ENCODE peak calls at places on chromosomes 12 and 14, in seven cellular contexts. One of them, this sample, is unnamed.

GRCh38 chr12:100574262-100575074 is 984 bp downstream of the GAS2L3 start:
- DNase-seq in neural progenitor cell: peak; percentile 45
- DNase-seq in GM23248: peak; percentile 51
- DNase-seq in heart right ventricle: peak; percentile 15
- DNase-seq in stomach: no peak
- DNase-seq in endodermal cell: peak; percentile 78
- DNase-seq in A549: peak; percentile 10
- DNase-seq in this sample: no peak

GRCh38 chr12:124847113-124847512 is 16.6 kb downstream of the SCARB1 start:
- DNase-seq in heart right ventricle: peak; percentile 61
- DNase-seq in endodermal cell: no peak
- DNase-seq in A549: no peak
- DNase-seq in GM23248: no peak
- DNase-seq in neural progenitor cell: no peak
- DNase-seq in stomach: peak; percentile 66
- DNase-seq in this sample: no peak

GRCh38 chr12:87687362-87687761 is 341.8 kb downstream of the C12orf50 start:
- DNase-seq in stomach: no peak
- DNase-seq in heart right ventricle: no peak
- DNase-seq in neural progenitor cell: no peak
- DNase-seq in endodermal cell: peak; percentile 69
- DNase-seq in GM23248: peak; percentile 27
- DNase-seq in A549: peak; percentile 50
- DNase-seq in this sample: peak; percentile 66

GRCh38 chr14:91154851-91155625 is 41.2 kb downstream of the DGLUCY start:
- DNase-seq in heart right ventricle: no peak
- DNase-seq in GM23248: peak; percentile 64
- DNase-seq in neural progenitor cell: no peak
- DNase-seq in endodermal cell: no peak
- DNase-seq in stomach: peak; percentile 64
- DNase-seq in A549: peak; percentile 30
- DNase-seq in this sample: peak; percentile 23

GRCh38 chr14:34301107-34301734 is 160.8 kb downstream of the SPTSSA start:
- DNase-seq in neural progenitor cell: peak; percentile 77
- DNase-seq in GM23248: peak; percentile 65
- DNase-seq in endodermal cell: peak; percentile 57
- DNase-seq in A549: peak; percentile 59
- DNase-seq in stomach: no peak
- DNase-seq in heart right ventricle: no peak
- DNase-seq in this sample: peak; percentile 26

GRCh38 chr12:51449569-51450246 is 25.1 kb downstream of the SLC4A8 start:
- DNase-seq in neural progenitor cell: no peak
- DNase-seq in stomach: no peak
- DNase-seq in endodermal cell: no peak
- DNase-seq in heart right ventricle: no peak
- DNase-seq in GM23248: peak; percentile 37
- DNase-seq in A549: no peak
- DNase-seq in this sample: no peak

GRCh38 chr14:96263347-96264199 is 7.6 kb downstream of the BDKRB1 start:
- DNase-seq in GM23248: no peak
- DNase-seq in endodermal cell: no peak
- DNase-seq in neural progenitor cell: no peak
- DNase-seq in heart right ventricle: no peak
- DNase-seq in A549: no peak
- DNase-seq in stomach: no peak
- DNase-seq in this sample: no peak

GRCh38 chr14:73680821-73681220 is 33.4 kb downstream of the PNMA1 start:
- DNase-seq in A549: no peak
- DNase-seq in GM23248: no peak
- DNase-seq in neural progenitor cell: no peak
- DNase-seq in heart right ventricle: no peak
- DNase-seq in stomach: no peak
- DNase-seq in endodermal cell: no peak
- DNase-seq in this sample: no peak

GRCh38 chr12:65656904-65657351 is 167.4 kb upstream of the HMGA2 start:
- DNase-seq in heart right ventricle: no peak
- DNase-seq in stomach: no peak
- DNase-seq in neural progenitor cell: no peak
- DNase-seq in endodermal cell: no peak
- DNase-seq in GM23248: peak; percentile 96
- DNase-seq in A549: peak; percentile 66
- DNase-seq in this sample: peak; percentile 92

GRCh38 chr12:116313194-116313910 is 35.9 kb upstream of the MED13L start:
- DNase-seq in neural progenitor cell: no peak
- DNase-seq in stomach: no peak
- DNase-seq in heart right ventricle: no peak
- DNase-seq in endodermal cell: no peak
- DNase-seq in GM23248: no peak
- DNase-seq in A549: no peak
- DNase-seq in this sample: no peak

GRCh38 chr12:58491296-58491695 is 429.0 kb downstream of the LRIG3 start:
- DNase-seq in endodermal cell: no peak
- DNase-seq in GM23248: peak; percentile 74
- DNase-seq in A549: no peak
- DNase-seq in heart right ventricle: no peak
- DNase-seq in stomach: no peak
- DNase-seq in neural progenitor cell: no peak
- DNase-seq in this sample: no peak

GRCh38 chr14:50533314-50533705 is 941 bp upstream of the MAP4K5 start:
- DNase-seq in stomach: no peak
- DNase-seq in heart right ventricle: no peak
- DNase-seq in neural progenitor cell: no peak
- DNase-seq in A549: no peak
- DNase-seq in GM23248: no peak
- DNase-seq in endodermal cell: no peak
- DNase-seq in this sample: no peak

GRCh38 chr12:24903305-24904088 is 45.4 kb downstream of the BCAT1 start:
- DNase-seq in heart right ventricle: no peak
- DNase-seq in A549: no peak
- DNase-seq in GM23248: peak; percentile 53
- DNase-seq in neural progenitor cell: peak; percentile 43
- DNase-seq in endodermal cell: no peak
- DNase-seq in stomach: no peak
- DNase-seq in this sample: no peak

GRCh38 chr12:125092872-125093680 is 27.8 kb downstream of the AACS start:
- DNase-seq in GM23248: peak; percentile 78
- DNase-seq in endodermal cell: peak; percentile 71
- DNase-seq in stomach: peak; percentile 60
- DNase-seq in heart right ventricle: peak; percentile 42
- DNase-seq in neural progenitor cell: peak; percentile 38
- DNase-seq in A549: peak; percentile 63
- DNase-seq in this sample: no peak

GRCh38 chr14:105411017-105411941 is 8.3 kb upstream of the MTA1 start:
- DNase-seq in heart right ventricle: no peak
- DNase-seq in endodermal cell: peak; percentile 81
- DNase-seq in GM23248: peak; percentile 79
- DNase-seq in stomach: peak; percentile 60
- DNase-seq in A549: no peak
- DNase-seq in neural progenitor cell: peak; percentile 70
- DNase-seq in this sample: peak; percentile 43

GRCh38 chr14:23640524-23641141 is 4.5 kb downstream of the DHRS2 start:
- DNase-seq in endodermal cell: peak; percentile 53
- DNase-seq in GM23248: peak; percentile 63
- DNase-seq in neural progenitor cell: no peak
- DNase-seq in heart right ventricle: peak; percentile 52
- DNase-seq in A549: no peak
- DNase-seq in stomach: no peak
- DNase-seq in this sample: no peak

GRCh38 chr12:95218852-95219171 is 1.2 kb downstream of the VEZT start:
- DNase-seq in stomach: no peak
- DNase-seq in A549: peak; percentile 51
- DNase-seq in heart right ventricle: no peak
- DNase-seq in GM23248: peak; percentile 37
- DNase-seq in endodermal cell: no peak
- DNase-seq in neural progenitor cell: peak; percentile 15
- DNase-seq in this sample: no peak

GRCh38 chr14:75223664-75224154 is 47.3 kb upstream of the TMED10 start:
- DNase-seq in endodermal cell: peak; percentile 85
- DNase-seq in GM23248: peak; percentile 10
- DNase-seq in stomach: no peak
- DNase-seq in heart right ventricle: no peak
- DNase-seq in A549: no peak
- DNase-seq in neural progenitor cell: peak; percentile 79
- DNase-seq in this sample: no peak

GRCh38 chr14:65860956-65861631 is 448.6 kb downstream of the FUT8 start:
- DNase-seq in endodermal cell: no peak
- DNase-seq in A549: no peak
- DNase-seq in neural progenitor cell: no peak
- DNase-seq in stomach: no peak
- DNase-seq in GM23248: no peak
- DNase-seq in heart right ventricle: no peak
- DNase-seq in this sample: no peak

GRCh38 chr12:25775968-25776367 is 182.5 kb upstream of the RASSF8 start:
- DNase-seq in endodermal cell: peak; percentile 50
- DNase-seq in neural progenitor cell: no peak
- DNase-seq in stomach: no peak
- DNase-seq in A549: no peak
- DNase-seq in GM23248: peak; percentile 87
- DNase-seq in heart right ventricle: no peak
- DNase-seq in this sample: no peak

GRCh38 chr12:16524378-16524777 is 81.6 kb downstream of the LMO3 start:
- DNase-seq in heart right ventricle: no peak
- DNase-seq in stomach: no peak
- DNase-seq in A549: no peak
- DNase-seq in neural progenitor cell: no peak
- DNase-seq in endodermal cell: no peak
- DNase-seq in GM23248: peak; percentile 4
- DNase-seq in this sample: no peak

GRCh38 chr12:24881227-24881626 is 67.7 kb downstream of the BCAT1 start:
- DNase-seq in endodermal cell: no peak
- DNase-seq in GM23248: no peak
- DNase-seq in neural progenitor cell: no peak
- DNase-seq in A549: no peak
- DNase-seq in heart right ventricle: no peak
- DNase-seq in stomach: no peak
- DNase-seq in this sample: no peak

GRCh38 chr14:102588821-102589220 is 3.6 kb upstream of the RCOR1 start:
- DNase-seq in GM23248: no peak
- DNase-seq in neural progenitor cell: no peak
- DNase-seq in heart right ventricle: no peak
- DNase-seq in endodermal cell: no peak
- DNase-seq in A549: no peak
- DNase-seq in stomach: no peak
- DNase-seq in this sample: no peak

GRCh38 chr14:72715215-72715909 is 178.5 kb downstream of the DPF3 start:
- DNase-seq in stomach: no peak
- DNase-seq in GM23248: peak; percentile 26
- DNase-seq in A549: no peak
- DNase-seq in heart right ventricle: peak; percentile 40
- DNase-seq in endodermal cell: no peak
- DNase-seq in neural progenitor cell: peak; percentile 18
- DNase-seq in this sample: no peak

DNA sequence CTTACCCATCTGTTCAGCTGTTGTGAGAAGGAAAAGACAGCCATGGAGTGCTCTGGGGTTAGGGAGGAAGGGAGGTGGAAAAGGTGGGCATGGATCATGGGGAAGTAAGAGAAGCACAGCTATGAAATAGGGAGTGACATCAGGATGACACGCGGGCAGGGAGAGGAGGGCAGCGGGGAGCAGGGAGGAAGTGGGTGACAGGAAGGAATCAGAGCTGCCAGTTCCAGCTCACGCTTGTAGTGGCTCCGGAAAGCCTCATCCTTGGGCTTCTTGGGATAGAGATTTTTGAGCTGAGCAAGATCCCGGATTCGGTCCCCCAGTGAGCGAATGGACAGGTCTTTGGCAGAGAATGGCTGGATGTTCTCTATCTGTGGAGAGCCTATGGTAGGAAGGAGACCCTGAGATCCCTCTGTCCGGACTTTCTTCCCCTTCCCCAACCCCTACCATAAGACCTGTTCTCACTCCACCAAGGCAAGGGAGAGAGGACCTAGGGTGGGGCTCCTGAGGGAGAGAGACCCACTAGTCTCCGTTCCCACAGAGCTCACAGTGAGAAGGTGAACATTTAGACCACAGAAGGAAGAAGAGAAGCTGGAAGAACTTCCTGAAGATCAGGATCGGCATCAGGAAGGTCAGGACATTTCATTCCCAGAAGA is 10.3 kb downstream of the NAB2 start:
- DNase-seq in A549: no peak
- DNase-seq in GM23248: peak; percentile 69
- DNase-seq in neural progenitor cell: no peak
- DNase-seq in endodermal cell: no peak
- DNase-seq in heart right ventricle: no peak
- DNase-seq in stomach: no peak
- DNase-seq in this sample: no peak
- H3K4me1 ChIP-seq in A549: peaks cover 23% of the 10 kb centered on the region
- H3K4me1 ChIP-seq in GM23248: peaks cover 9% of the 10 kb centered on the region
- H3K4me1 ChIP-seq in neural progenitor cell: peaks cover 3% of the 10 kb centered on the region
- H3K4me1 ChIP-seq in endodermal cell: peaks cover 5% of the 10 kb centered on the region
- H3K4me1 ChIP-seq in heart right ventricle: peaks cover 9% of the 10 kb centered on the region
- H3K4me1 ChIP-seq in stomach: peaks cover 35% of the 10 kb centered on the region
- H3K4me1 ChIP-seq in this sample: peaks cover 10% of the 10 kb centered on the region

DNA sequence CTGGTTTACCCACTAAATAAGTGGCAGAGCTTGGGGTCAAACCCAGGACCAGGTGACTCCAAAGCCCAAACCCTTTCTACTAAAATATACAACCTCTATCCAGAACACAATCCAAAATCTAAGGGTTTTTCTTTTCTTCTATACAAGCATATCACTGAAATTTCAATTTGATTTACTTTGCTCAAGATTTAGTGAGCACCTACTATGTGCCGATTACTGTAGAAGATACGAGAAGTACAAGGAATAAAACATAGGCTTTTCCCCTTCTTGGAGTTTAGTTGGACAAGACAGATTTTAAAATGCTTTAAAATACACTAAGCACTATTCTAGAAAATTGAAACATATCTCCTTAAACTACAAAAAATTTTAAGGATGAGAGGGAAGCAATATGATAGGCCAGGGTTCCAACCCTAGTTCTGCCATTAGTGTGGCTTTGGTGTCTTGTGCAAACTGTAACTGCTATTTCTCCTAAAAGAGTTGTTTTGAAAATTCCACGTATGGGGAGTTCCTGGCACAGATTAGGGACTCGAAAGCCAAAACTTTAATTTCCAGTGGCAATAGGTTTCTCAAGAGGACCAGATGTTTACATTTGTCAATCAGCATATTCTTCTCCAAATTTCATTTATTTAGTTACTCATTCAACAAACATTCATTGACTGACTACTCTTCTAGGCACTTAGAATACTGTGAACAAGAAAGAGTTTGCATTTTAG is 2.6 kb downstream of the L3HYPDH start:
- DNase-seq in heart right ventricle: no peak
- DNase-seq in endodermal cell: no peak
- DNase-seq in stomach: no peak
- DNase-seq in neural progenitor cell: no peak
- DNase-seq in A549: peak; percentile 52
- DNase-seq in GM23248: peak; percentile 73
- DNase-seq in this sample: peak; percentile 76
- H3K27ac ChIP-seq in heart right ventricle: peak overlapping the region; percentile 95
- H3K27ac ChIP-seq in endodermal cell: no peak overlapping the region
- H3K27ac ChIP-seq in stomach: peak overlapping the region; percentile 94
- H3K27ac ChIP-seq in neural progenitor cell: no peak overlapping the region
- H3K27ac ChIP-seq in A549: peak overlapping the region; percentile 98
- H3K27ac ChIP-seq in GM23248: peak overlapping the region; percentile 98
- H3K27ac ChIP-seq in this sample: peak overlapping the region; percentile 98

GRCh38 chr12:14563051-14563450 is 4.6 kb downstream of the PLBD1 start:
- DNase-seq in heart right ventricle: no peak
- DNase-seq in A549: no peak
- DNase-seq in neural progenitor cell: no peak
- DNase-seq in GM23248: no peak
- DNase-seq in endodermal cell: no peak
- DNase-seq in stomach: peak; percentile 46
- DNase-seq in this sample: no peak
- H3K4me1 ChIP-seq in heart right ventricle: peaks cover 32% of the 10 kb centered on the region
- H3K4me1 ChIP-seq in A549: no peaks in the 10 kb centered on the region
- H3K4me1 ChIP-seq in neural progenitor cell: no peaks in the 10 kb centered on the region
- H3K4me1 ChIP-seq in GM23248: no peaks in the 10 kb centered on the region
- H3K4me1 ChIP-seq in endodermal cell: no peaks in the 10 kb centered on the region
- H3K4me1 ChIP-seq in stomach: peaks cover 42% of the 10 kb centered on the region
- H3K4me1 ChIP-seq in this sample: no peaks in the 10 kb centered on the region

GRCh38 chr12:90299121-90299520 is 590.5 kb upstream of the ATP2B1 start:
- DNase-seq in endodermal cell: no peak
- DNase-seq in neural progenitor cell: no peak
- DNase-seq in GM23248: no peak
- DNase-seq in A549: no peak
- DNase-seq in heart right ventricle: no peak
- DNase-seq in stomach: no peak
- DNase-seq in this sample: no peak
- H3K27ac ChIP-seq in endodermal cell: no peak overlapping the region
- H3K27ac ChIP-seq in neural progenitor cell: no peak overlapping the region
- H3K27ac ChIP-seq in GM23248: no peak overlapping the region
- H3K27ac ChIP-seq in A549: no peak overlapping the region
- H3K27ac ChIP-seq in heart right ventricle: peak overlapping the region; percentile 41
- H3K27ac ChIP-seq in stomach: no peak overlapping the region
- H3K27ac ChIP-seq in this sample: no peak overlapping the region